ENCODE peak calls at places on chromosomes 3 and 15, in eight cellular contexts. I is stimulated activated CD8-positive, alpha-beta memory T cell treated with anti-CD3 and anti-CD28 coated beads, Interleukin-15, amount 100 ng/mL, for 4 hours; T is brain microvascular endothelial cell; Q is caudate nucleus; V is naive thymus-derived CD4-positive, alpha-beta T cell; F is iris pigment epithelial cell; O is stimulated activated CD4-positive, alpha-beta T cell treated with anti-CD3 and anti-CD28 coated beads, Interleukin-2, amount 100 ng/mL, for 48 hours; J is stimulated activated naive CD4-positive, alpha-beta T cell. W is an unnamed sample.

GRCh38 chr3:104805508-104805907 is 561.2 kb upstream of the ALCAM start:
- DNase-seq in I (no peak), T (no peak), Q (no peak), V (no peak), F (no peak), O (no peak), J (no peak), W (no peak)

GRCh38 chr3:32872487-32873382 is 54.9 kb downstream of the TRIM71 start:
- DNase-seq in I (no peak), T (no peak), Q (no peak), V (no peak), F (no peak), O (no peak), J (no peak), W (no peak)

GRCh38 chr15:74399511-74400312 is 32.3 kb upstream of the CYP11A1 start:
- DNase-seq in I (peak), T (peak), Q (no peak), V (peak), F (peak), O (no peak), J (no peak), W (peak)

GRCh38 chr3:57596495-57597239 is 477 bp downstream of the ARF4 start:
- DNase-seq in I (peak), T (peak), Q (peak), V (peak), F (peak), O (peak), J (no peak), W (peak)

GRCh38 chr3:153111056-153111455 is 51.0 kb upstream of the RAP2B start:
- DNase-seq in I (no peak), T (no peak), Q (no peak), V (no peak), F (no peak), O (no peak), J (no peak), W (no peak)

GRCh38 chr15:56835598-56836275 is 82.7 kb upstream of the TCF12 start:
- DNase-seq in I (no peak), T (no peak), Q (peak), V (no peak), F (peak), O (no peak), J (no peak), W (no peak)

GRCh38 chr15:36994809-36995208 is 105.5 kb downstream of the MEIS2 start:
- DNase-seq in I (no peak), T (no peak), Q (no peak), V (no peak), F (no peak), O (no peak), J (no peak), W (no peak)

GRCh38 chr3:126543457-126544090 is 15.2 kb downstream of the C3orf22 start:
- DNase-seq in I (no peak), T (no peak), Q (no peak), V (no peak), F (no peak), O (no peak), J (no peak), W (no peak)

GRCh38 chr3:64327039-64327804 is 102.0 kb upstream of the PRICKLE2 start:
- DNase-seq in I (no peak), T (no peak), Q (no peak), V (no peak), F (no peak), O (no peak), J (no peak), W (no peak)

GRCh38 chr15:80182611-80183210 is 29.9 kb downstream of the FAH start:
- DNase-seq in I (no peak), T (peak), Q (no peak), V (no peak), F (peak), O (no peak), J (no peak), W (no peak)

GRCh38 chr3:116579843-116580242 is 129.7 kb upstream of the TUSC7 start:
- DNase-seq in I (no peak), T (peak), Q (no peak), V (no peak), F (peak), O (no peak), J (no peak), W (no peak)

GRCh38 chr15:61682891-61683500 is 377.3 kb downstream of the VPS13C start:
- DNase-seq in I (no peak), T (no peak), Q (no peak), V (no peak), F (no peak), O (no peak), J (no peak), W (no peak)

GRCh38 chr3:122183893-122184590 is 574 bp downstream of the CASR start:
- DNase-seq in I (no peak), T (no peak), Q (no peak), V (no peak), F (no peak), O (no peak), J (no peak), W (no peak)

GRCh38 chr3:120171134-120171863 is 77.1 kb upstream of the GSK3B start:
- DNase-seq in I (no peak), T (no peak), Q (no peak), V (no peak), F (no peak), O (no peak), J (no peak), W (no peak)

GRCh38 chr3:134148534-134148933 is 102.1 kb downstream of the RYK start:
- DNase-seq in I (no peak), T (no peak), Q (no peak), V (no peak), F (no peak), O (no peak), J (no peak), W (no peak)

GRCh38 chr15:92650256-92650655 is 5.3 kb downstream of the FAM174B start:
- DNase-seq in I (no peak), T (peak), Q (no peak), V (no peak), F (no peak), O (no peak), J (no peak), W (no peak)

GRCh38 chr15:67776600-67776999 is 48.7 kb upstream of the SKOR1 start:
- DNase-seq in I (no peak), T (peak), Q (no peak), V (no peak), F (peak), O (no peak), J (no peak), W (no peak)

GRCh38 chr3:118863731-118864322 is 170.8 kb downstream of the IGSF11 start:
- DNase-seq in I (no peak), T (no peak), Q (no peak), V (no peak), F (no peak), O (no peak), J (no peak), W (peak)

GRCh38 chr3:51940648-51941421 is 869 bp downstream of the RRP9 start:
- DNase-seq in I (no peak), T (no peak), Q (no peak), V (no peak), F (peak), O (no peak), J (no peak), W (no peak)